ENCODE peak calls at places on chromosome 6, in nine cellular contexts. T is Peyer's patch, B is IMR-90, F is WERI-Rb-1, O is right atrium auricular region, E is OCI-LY7, L is heart left ventricle, W is adrenal gland, D is fibroblast of lung. R is an unnamed sample.

GRCh38 chr6:159692303-159693127 is 526 bp downstream of the SOD2 start:
- DNase-seq in T (peak; percentile 83), B (peak; percentile 42), F (peak; percentile 40), O (peak; percentile 66), E (peak; percentile 77), L (peak; percentile 47), W (peak; percentile 51), D (peak; percentile 47), R (peak; percentile 54)

GRCh38 chr6:107217248-107217647 is 101.9 kb upstream of the BEND3 start:
- DNase-seq in T (no peak), B (no peak), F (no peak), O (no peak), E (no peak), L (no peak), W (no peak), D (no peak), R (no peak)

GRCh38 chr6:150177260-150178246 is 34.7 kb downstream of the PPP1R14C start:
- DNase-seq in T (peak; percentile 70), B (peak; percentile 9), F (no peak), O (no peak), E (no peak), L (peak; percentile 54), W (no peak), D (no peak), R (no peak)

GRCh38 chr6:137271245-137272183 is 52.3 kb upstream of the IFNGR1 start:
- DNase-seq in T (no peak), B (peak; percentile 63), F (no peak), O (no peak), E (peak; percentile 66), L (no peak), W (no peak), D (peak; percentile 78), R (no peak)

GRCh38 chr6:141097471-141097870 is 1035.3 kb upstream of the GJE1 start:
- DNase-seq in T (no peak), B (no peak), F (no peak), O (no peak), E (no peak), L (no peak), W (no peak), D (peak; percentile 32), R (no peak)

GRCh38 chr6:36386495-36387439 is 702 bp downstream of the ETV7 start:
- DNase-seq in T (peak; percentile 54), B (peak; percentile 67), F (no peak), O (no peak), E (no peak), L (peak; percentile 16), W (peak; percentile 39), D (peak; percentile 57), R (no peak)

GRCh38 chr6:34246563-34247391 is 2.0 kb downstream of the SMIM29 start:
- DNase-seq in T (peak; percentile 73), B (peak; percentile 46), F (peak; percentile 98), O (no peak), E (peak; percentile 73), L (no peak), W (peak; percentile 17), D (no peak), R (peak; percentile 29)

GRCh38 chr6:54283877-54284860 is 24.1 kb upstream of the TINAG start:
- DNase-seq in T (peak; percentile 45), B (peak; percentile 34), F (no peak), O (no peak), E (no peak), L (no peak), W (no peak), D (no peak), R (no peak)

GRCh38 chr6:125507987-125508655 is 206.4 kb upstream of the HDDC2 start:
- DNase-seq in T (no peak), B (no peak), F (no peak), O (no peak), E (no peak), L (peak; percentile 50), W (no peak), D (peak; percentile 19), R (no peak)

GRCh38 chr6:148508401-148509151 is 165.9 kb downstream of the SASH1 start:
- DNase-seq in T (no peak), B (peak; percentile 83), F (no peak), O (no peak), E (no peak), L (peak; percentile 29), W (no peak), D (peak; percentile 72), R (no peak)

GRCh38 chr6:81856872-81857271 is 104.4 kb upstream of the TENT5A start:
- DNase-seq in T (no peak), B (no peak), F (no peak), O (no peak), E (no peak), L (no peak), W (no peak), D (no peak), R (no peak)

GRCh38 chr6:149012040-149012545 is 265.3 kb downstream of the UST start:
- DNase-seq in T (no peak), B (peak; percentile 100), F (no peak), O (no peak), E (no peak), L (no peak), W (peak; percentile 86), D (peak; percentile 96), R (no peak)

GRCh38 chr6:108438918-108439317 is 121.8 kb upstream of the FOXO3 start:
- DNase-seq in T (no peak), B (no peak), F (no peak), O (no peak), E (no peak), L (no peak), W (no peak), D (peak; percentile 12), R (no peak)

GRCh38 chr6:150343434-150343833 is 25.4 kb upstream of the IYD start:
- DNase-seq in T (no peak), B (peak; percentile 13), F (no peak), O (no peak), E (no peak), L (no peak), W (no peak), D (peak; percentile 74), R (no peak)

GRCh38 chr6:36033935-36034334 is 6.3 kb downstream of the MAPK14 start:
- DNase-seq in T (no peak), B (peak; percentile 49), F (no peak), O (no peak), E (no peak), L (no peak), W (no peak), D (peak; percentile 33), R (no peak)

GRCh38 chr6:35213824-35214756 is at the start of gene SCUBE3:
- DNase-seq in T (no peak), B (peak; percentile 42), F (peak; percentile 81), O (no peak), E (no peak), L (no peak), W (no peak), D (peak; percentile 32), R (no peak)

GRCh38 chr6:44664716-44665115 is 277.2 kb downstream of the CDC5L start:
- DNase-seq in T (no peak), B (peak; percentile 9), F (peak; percentile 54), O (no peak), E (no peak), L (no peak), W (no peak), D (no peak), R (no peak)
- H3K27ac ChIP-seq in T (no peak overlapping the region), B (no peak overlapping the region), F (peak overlapping the region; percentile 15), O (no peak overlapping the region), E (no peak overlapping the region), L (no peak overlapping the region), W (no peak overlapping the region), D (no peak overlapping the region), R (no peak overlapping the region)

GRCh38 chr6:23097569-23097968 is 528.2 kb downstream of the HDGFL1 start:
- DNase-seq in T (no peak), B (no peak), F (no peak), O (no peak), E (no peak), L (no peak), W (no peak), D (peak; percentile 1), R (no peak)
- H3K9me3 ChIP-seq in T (no peaks in the 10 kb centered on the region), B (peaks cover 2% of the 10 kb centered on the region), F (no peaks in the 10 kb centered on the region), O (no peaks in the 10 kb centered on the region), E (no peaks in the 10 kb centered on the region), L (peaks cover 3% of the 10 kb centered on the region), W (no peaks in the 10 kb centered on the region), D (no peaks in the 10 kb centered on the region), R (no peaks in the 10 kb centered on the region)

GRCh38 chr6:87029711-87030314 is 65.1 kb downstream of the CGA start:
- DNase-seq in T (no peak), B (peak; percentile 72), F (no peak), O (no peak), E (peak; percentile 62), L (no peak), W (no peak), D (peak; percentile 77), R (no peak)
- TF ChIP-seq CTCF in T (peak; percentile 47), B (peak; percentile 60), F (peak; percentile 28), O (peak; percentile 11), E (peak; percentile 92), L (peak; percentile 34), W (peak; percentile 69), D (peak; percentile 45), R (peak; percentile 45)

GRCh38 chr6:4908062-4908461 is 95.8 kb downstream of the RPP40 start:
- DNase-seq in T (no peak), B (no peak), F (no peak), O (no peak), E (no peak), L (no peak), W (no peak), D (no peak), R (no peak)

GRCh38 chr6:4906293-4906941 is 97.4 kb downstream of the RPP40 start:
- DNase-seq in T (no peak), B (no peak), F (no peak), O (no peak), E (no peak), L (no peak), W (peak; percentile 32), D (no peak), R (no peak)

GRCh38 chr6:4907602-4908001 is 96.2 kb downstream of the RPP40 start:
- DNase-seq in T (no peak), B (peak; percentile 21), F (no peak), O (no peak), E (no peak), L (no peak), W (no peak), D (no peak), R (no peak)

GRCh38 chr6:4905858-4906257 is 98.0 kb downstream of the RPP40 start:
- DNase-seq in T (no peak), B (no peak), F (no peak), O (no peak), E (no peak), L (no peak), W (no peak), D (no peak), R (no peak)

GRCh38 chr6:4906942-4907300 is 96.9 kb downstream of the RPP40 start:
- DNase-seq in T (no peak), B (peak; percentile 34), F (no peak), O (no peak), E (no peak), L (no peak), W (no peak), D (peak; percentile 36), R (no peak)
- H3K27ac ChIP-seq in T (no peak overlapping the region), B (no peak overlapping the region), F (no peak overlapping the region), O (no peak overlapping the region), E (no peak overlapping the region), L (no peak overlapping the region), W (peak overlapping the region; percentile 77), D (no peak overlapping the region), R (no peak overlapping the region)

GRCh38 chr6:90432937-90433336 is 136.3 kb upstream of the BACH2 start:
- DNase-seq in T (no peak), B (no peak), F (no peak), O (no peak), E (peak; percentile 26), L (no peak), W (no peak), D (no peak), R (no peak)
- H3K9me3 ChIP-seq in T (no peaks in the 10 kb centered on the region), B (no peaks in the 10 kb centered on the region), F (peaks cover 9% of the 10 kb centered on the region), O (no peaks in the 10 kb centered on the region), E (peaks cover 51% of the 10 kb centered on the region), L (peaks cover 25% of the 10 kb centered on the region), W (no peaks in the 10 kb centered on the region), D (no peaks in the 10 kb centered on the region), R (peaks cover 19% of the 10 kb centered on the region)

GRCh38 chr6:13708679-13709261 is 2.9 kb downstream of the RANBP9 start:
- DNase-seq in T (no peak), B (peak; percentile 31), F (no peak), O (no peak), E (peak; percentile 45), L (no peak), W (no peak), D (peak; percentile 52), R (no peak)
- TF ChIP-seq CTCF in T (no peak), B (no peak), F (no peak), O (no peak), E (no peak), L (no peak), W (no peak), D (no peak), R (no peak)

R was measured in CD4-positive, alpha-beta T cell.